ENCODE peak calls at places on chromosomes 12 and 14, in nine cellular contexts. P is psoas muscle, W is progenitor cell of endocrine pancreas, Y is Calu3, C is mucosa of descending colon, M is fibroblast of pulmonary artery, I is nephron progenitor cell, Q is cardiac muscle cell, U is stomach. G is an unnamed sample.

GRCh38 chr12:22527999-22528398 is 16.3 kb downstream of the C2CD5 start:
- DNase-seq in P (no peak), W (no peak), Y (no peak), C (no peak), M (peak; percentile 76), I (no peak), Q (peak; percentile 72), U (no peak), G (no peak)

GRCh38 chr12:22728989-22729388 is 104.0 kb downstream of the ETNK1 start:
- DNase-seq in P (no peak), W (no peak), Y (no peak), C (no peak), M (no peak), I (no peak), Q (peak; percentile 11), U (no peak), G (no peak)

GRCh38 chr14:33986804-33987203 is 35.9 kb upstream of the EGLN3 start:
- DNase-seq in P (no peak), W (no peak), Y (peak; percentile 9), C (no peak), M (peak; percentile 87), I (no peak), Q (peak; percentile 91), U (no peak), G (no peak)

GRCh38 chr14:95111507-95112164 is 45.7 kb downstream of the DICER1 start:
- DNase-seq in P (no peak), W (no peak), Y (no peak), C (no peak), M (no peak), I (no peak), Q (no peak), U (no peak), G (no peak)

GRCh38 chr14:101857226-101857625 is 95.7 kb downstream of the PPP2R5C start:
- DNase-seq in P (no peak), W (no peak), Y (no peak), C (no peak), M (no peak), I (no peak), Q (no peak), U (no peak), G (no peak)

GRCh38 chr14:77043177-77043983 is 14.9 kb upstream of the IRF2BPL start:
- DNase-seq in P (peak; percentile 68), W (no peak), Y (peak; percentile 67), C (peak; percentile 66), M (peak; percentile 97), I (no peak), Q (peak; percentile 96), U (no peak), G (no peak)

GRCh38 chr14:103496776-103497175 is 25.9 kb downstream of the CKB start:
- DNase-seq in P (no peak), W (no peak), Y (no peak), C (no peak), M (no peak), I (no peak), Q (peak; percentile 30), U (no peak), G (no peak)

GRCh38 chr12:55722948-55723347 is 2.8 kb downstream of the RDH5 start:
- DNase-seq in P (peak; percentile 59), W (no peak), Y (no peak), C (no peak), M (no peak), I (no peak), Q (no peak), U (no peak), G (no peak)

GRCh38 chr14:50336428-50336827 is 24.3 kb downstream of the DMAC2L start:
- DNase-seq in P (no peak), W (no peak), Y (no peak), C (no peak), M (no peak), I (no peak), Q (no peak), U (no peak), G (no peak)

GRCh38 chr12:56661979-56662638 is 16.3 kb upstream of the ATP5F1B start:
- DNase-seq in P (no peak), W (no peak), Y (no peak), C (peak; percentile 21), M (no peak), I (no peak), Q (no peak), U (no peak), G (no peak)

GRCh38 chr14:66008631-66009030 is 477.5 kb upstream of the CCDC196 start:
- DNase-seq in P (no peak), W (no peak), Y (no peak), C (no peak), M (no peak), I (no peak), Q (no peak), U (no peak), G (no peak)

GRCh38 chr14:98819132-98819866 is 452.7 kb downstream of the BCL11B start:
- DNase-seq in P (no peak), W (peak; percentile 33), Y (peak; percentile 78), C (no peak), M (no peak), I (no peak), Q (no peak), U (no peak), G (no peak)

GRCh38 chr12:810635-811415 is 58.4 kb downstream of the WNK1 start:
- DNase-seq in P (no peak), W (no peak), Y (no peak), C (no peak), M (no peak), I (no peak), Q (no peak), U (no peak), G (no peak)

GRCh38 chr12:79885956-79886490 is 48.9 kb downstream of the PPP1R12A start:
- DNase-seq in P (no peak), W (no peak), Y (no peak), C (no peak), M (peak; percentile 40), I (no peak), Q (no peak), U (no peak), G (no peak)

GRCh38 chr14:61280092-61280525 is 1.0 kb downstream of the TMEM30B start:
- DNase-seq in P (no peak), W (no peak), Y (peak; percentile 36), C (no peak), M (no peak), I (no peak), Q (no peak), U (peak; percentile 45), G (no peak)

GRCh38 chr12:119693006-119693405 is 25.1 kb downstream of the PRKAB1 start:
- DNase-seq in P (no peak), W (no peak), Y (peak; percentile 41), C (no peak), M (peak; percentile 98), I (no peak), Q (peak; percentile 98), U (peak; percentile 84), G (no peak)

GRCh38 chr14:69895109-69895508 is 15.9 kb downstream of the SMOC1 start:
- DNase-seq in P (no peak), W (no peak), Y (no peak), C (no peak), M (no peak), I (no peak), Q (no peak), U (no peak), G (no peak)

GRCh38 chr14:69891422-69891821 is 12.2 kb downstream of the SMOC1 start:
- DNase-seq in P (no peak), W (no peak), Y (no peak), C (no peak), M (no peak), I (no peak), Q (no peak), U (no peak), G (no peak)

GRCh38 chr14:69900603-69901002 is 21.4 kb downstream of the SMOC1 start:
- DNase-seq in P (no peak), W (no peak), Y (no peak), C (no peak), M (no peak), I (no peak), Q (no peak), U (no peak), G (no peak)

GRCh38 chr14:69896972-69897371 is 17.8 kb downstream of the SMOC1 start:
- DNase-seq in P (no peak), W (no peak), Y (no peak), C (no peak), M (no peak), I (no peak), Q (no peak), U (no peak), G (no peak)

GRCh38 chr14:69896080-69896479 is 16.9 kb downstream of the SMOC1 start:
- DNase-seq in P (no peak), W (no peak), Y (no peak), C (no peak), M (no peak), I (no peak), Q (no peak), U (no peak), G (no peak)
- TF ChIP-seq CTCF in P (no peak), W (no peak), Y (no peak), C (no peak), M (no peak), I (no peak), Q (no peak), U (no peak), G (no peak)

DNA sequence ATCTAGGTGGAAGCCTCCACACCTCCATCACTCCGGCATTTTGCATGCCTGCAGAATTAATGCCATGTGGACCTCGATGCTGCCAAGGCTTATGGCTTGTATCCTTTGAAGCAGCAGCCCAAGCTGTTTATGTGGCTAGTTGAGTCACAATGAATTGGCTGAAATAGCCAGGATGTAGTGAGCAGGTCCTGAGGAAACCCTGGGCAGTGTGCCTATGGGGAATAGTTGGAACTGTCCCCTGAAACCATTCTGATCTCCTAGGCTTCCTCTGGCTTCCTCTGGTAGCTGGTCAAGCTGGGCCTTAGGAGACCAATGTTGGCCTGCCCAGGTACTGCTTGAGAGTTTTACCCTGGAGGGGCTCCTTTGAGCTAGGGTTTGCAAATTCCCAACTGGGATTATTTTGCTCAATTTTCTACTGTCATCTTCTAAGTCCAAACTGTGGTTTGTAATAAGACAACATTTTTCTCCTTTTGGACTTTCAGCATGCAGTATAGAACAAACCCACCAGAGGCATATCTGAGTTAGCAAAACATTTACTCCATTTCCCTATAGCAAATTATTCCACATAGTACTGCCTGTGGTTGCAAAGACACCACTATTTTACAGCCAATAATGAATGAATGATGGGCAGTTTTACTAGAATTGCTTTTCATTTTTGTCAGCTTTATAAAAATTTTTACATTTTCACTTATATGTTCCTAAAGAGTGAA is 85.1 kb upstream of the AMIGO2 start:
- DNase-seq in P (no peak), W (no peak), Y (no peak), C (no peak), M (peak; percentile 51), I (no peak), Q (peak; percentile 37), U (no peak), G (no peak)
- TF ChIP-seq CTCF in P (no peak), W (peak; percentile 21), Y (no peak), C (no peak), M (peak; percentile 43), I (no peak), Q (peak; percentile 32), U (no peak), G (no peak)

GRCh38 chr12:85029456-85029855 is 6.6 kb downstream of the TSPAN19 start:
- DNase-seq in P (no peak), W (no peak), Y (no peak), C (no peak), M (peak; percentile 61), I (no peak), Q (peak; percentile 38), U (no peak), G (no peak)
- TF ChIP-seq CTCF in P (peak; percentile 50), W (peak; percentile 71), Y (no peak), C (no peak), M (peak; percentile 41), I (peak; percentile 51), Q (peak; percentile 25), U (peak; percentile 43), G (peak; percentile 50)

GRCh38 chr12:89529738-89530137 is 3.9 kb upstream of the POC1B start:
- DNase-seq in P (no peak), W (no peak), Y (no peak), C (no peak), M (peak; percentile 81), I (no peak), Q (peak; percentile 72), U (no peak), G (peak; percentile 30)
- TF ChIP-seq CTCF in P (peak; percentile 69), W (peak; percentile 73), Y (peak; percentile 56), C (peak; percentile 40), M (peak; percentile 81), I (peak; percentile 68), Q (peak; percentile 68), U (peak; percentile 77), G (peak; percentile 86)